ENCODE peak calls at places on chromosomes 2 and 18, in four cellular contexts. C is tibial artery, X is A673, Q is fibroblast of lung. W is an unnamed sample.

GRCh38 chr2:218925434-218925833 is 34.0 kb upstream of the CDK5R2 start:
- DNase-seq in C (no peak), X (no peak), Q (no peak), W (no peak)

GRCh38 chr18:62334110-62334509 is 9.0 kb downstream of the TNFRSF11A start:
- DNase-seq in C (no peak), X (no peak), Q (no peak), W (no peak)

GRCh38 chr2:238247841-238248440 is 8.1 kb upstream of the HES6 start:
- DNase-seq in C (no peak), X (no peak), Q (no peak), W (no peak)

GRCh38 chr2:238225911-238226697 is 13.7 kb downstream of the HES6 start:
- DNase-seq in C (no peak), X (no peak), Q (peak; percentile 13), W (no peak)

GRCh38 chr2:19819097-19820065 is 82.4 kb downstream of the TTC32 start:
- DNase-seq in C (no peak), X (no peak), Q (peak; percentile 32), W (no peak)

GRCh38 chr18:24397131-24397693 is 412 bp downstream of the OSBPL1A start:
- DNase-seq in C (peak; percentile 91), X (peak; percentile 79), Q (peak; percentile 85), W (no peak)

GRCh38 chr2:28423856-28424605 is 31.4 kb downstream of the FOSL2 start:
- DNase-seq in C (no peak), X (no peak), Q (no peak), W (no peak)

GRCh38 chr2:232203936-232204335 is 174.6 kb upstream of the ALPP start:
- DNase-seq in C (no peak), X (no peak), Q (no peak), W (no peak)

GRCh38 chr2:106572541-106573148 is 85.5 kb downstream of the CD8B2 start:
- DNase-seq in C (no peak), X (peak; percentile 35), Q (no peak), W (no peak)

GRCh38 chr2:38443021-38443541 is 66.0 kb upstream of the ATL2 start:
- DNase-seq in C (no peak), X (peak; percentile 65), Q (peak; percentile 14), W (no peak)

GRCh38 chr2:118223487-118224136 is 135.3 kb downstream of the INSIG2 start:
- DNase-seq in C (no peak), X (peak; percentile 31), Q (peak; percentile 15), W (no peak)

GRCh38 chr2:142866426-142866825 is 11.0 kb upstream of the KYNU start:
- DNase-seq in C (no peak), X (no peak), Q (no peak), W (no peak)
- H3K4me3 ChIP-seq in C (no peak overlapping the region), X (no peak overlapping the region), Q (no peak overlapping the region), W (peak overlapping the region; percentile 6)

DNA sequence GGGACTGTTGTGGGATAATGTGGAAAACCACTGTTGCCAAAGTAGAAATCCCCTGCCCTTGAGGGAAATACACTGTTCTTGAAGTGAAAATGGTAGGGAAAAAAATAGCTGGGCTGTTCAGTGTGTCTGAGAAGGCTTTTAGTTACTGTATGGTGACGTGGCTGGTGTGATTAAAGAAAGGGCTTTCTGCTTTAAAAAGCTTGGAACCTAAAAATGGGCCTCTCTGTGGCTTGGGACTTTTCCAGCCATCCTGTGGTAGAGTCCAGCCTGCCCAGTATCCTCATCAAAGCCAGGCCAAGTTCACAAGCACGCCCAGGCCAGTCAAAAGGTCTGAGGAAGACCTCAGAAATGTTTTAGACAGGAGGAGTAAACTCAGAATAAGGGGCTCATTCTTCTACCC is 6.9 kb downstream of the MGAT5 start:
- DNase-seq in C (no peak), X (no peak), Q (peak; percentile 94), W (no peak)
- H3K4me1 ChIP-seq in C (peaks cover 45% of the 10 kb centered on the region), X (no peaks in the 10 kb centered on the region), Q (peaks cover 31% of the 10 kb centered on the region), W (no peaks in the 10 kb centered on the region)

GRCh38 chr18:11165138-11165537 is 15.8 kb upstream of the PIEZO2 start:
- DNase-seq in C (no peak), X (no peak), Q (no peak), W (no peak)

GRCh38 chr18:11165952-11166351 is 16.6 kb upstream of the PIEZO2 start:
- DNase-seq in C (no peak), X (no peak), Q (no peak), W (no peak)

GRCh38 chr18:11160303-11160702 is 10.9 kb upstream of the PIEZO2 start:
- DNase-seq in C (no peak), X (no peak), Q (no peak), W (no peak)

GRCh38 chr18:11162889-11163288 is 13.5 kb upstream of the PIEZO2 start:
- DNase-seq in C (no peak), X (no peak), Q (no peak), W (no peak)

GRCh38 chr18:11163668-11164067 is 14.3 kb upstream of the PIEZO2 start:
- DNase-seq in C (no peak), X (peak; percentile 40), Q (peak; percentile 28), W (no peak)
- TF ChIP-seq CTCF in C (peak; percentile 12), X (peak; percentile 63), Q (peak; percentile 24), W (no peak)

GRCh38 chr2:196268538-196269338 is 97.4 kb upstream of the STK17B start:
- DNase-seq in C (no peak), X (no peak), Q (peak; percentile 78), W (no peak)
- H3K4me3 ChIP-seq in C (no peak overlapping the region), X (no peak overlapping the region), Q (no peak overlapping the region), W (no peak overlapping the region)

DNA sequence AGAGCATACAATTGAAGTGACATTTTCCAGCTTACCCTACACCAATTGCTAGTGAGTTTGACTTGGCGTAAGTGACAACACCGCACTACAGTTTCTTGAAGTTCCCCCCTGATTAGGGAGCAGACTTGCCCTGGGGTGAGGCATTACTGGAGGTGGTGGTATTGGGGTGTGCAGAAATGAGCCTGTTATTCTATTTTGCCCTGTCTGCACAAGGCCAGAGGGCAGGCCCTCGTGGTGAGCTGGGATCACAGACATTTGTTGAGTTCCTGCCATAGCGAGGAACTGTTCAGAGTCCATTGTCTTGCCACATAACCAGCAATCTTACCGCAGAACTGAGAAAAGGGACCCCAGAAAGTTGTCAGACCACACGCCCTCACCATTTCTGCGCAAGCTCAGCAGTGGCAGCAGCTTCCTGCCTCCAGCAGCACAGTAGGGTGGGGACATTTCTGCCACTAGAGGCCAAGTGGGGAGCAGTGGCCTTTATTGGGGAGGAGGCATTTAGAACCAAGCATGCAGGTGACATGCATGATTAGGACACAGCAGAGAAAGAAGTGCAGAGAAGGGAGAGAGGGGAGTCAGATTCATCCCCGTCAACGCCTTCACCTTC is 103.6 kb upstream of the BCL2L11 start:
- DNase-seq in C (no peak), X (no peak), Q (no peak), W (no peak)
- H3K4me1 ChIP-seq in C (no peaks in the 10 kb centered on the region), X (no peaks in the 10 kb centered on the region), Q (no peaks in the 10 kb centered on the region), W (no peaks in the 10 kb centered on the region)

DNA sequence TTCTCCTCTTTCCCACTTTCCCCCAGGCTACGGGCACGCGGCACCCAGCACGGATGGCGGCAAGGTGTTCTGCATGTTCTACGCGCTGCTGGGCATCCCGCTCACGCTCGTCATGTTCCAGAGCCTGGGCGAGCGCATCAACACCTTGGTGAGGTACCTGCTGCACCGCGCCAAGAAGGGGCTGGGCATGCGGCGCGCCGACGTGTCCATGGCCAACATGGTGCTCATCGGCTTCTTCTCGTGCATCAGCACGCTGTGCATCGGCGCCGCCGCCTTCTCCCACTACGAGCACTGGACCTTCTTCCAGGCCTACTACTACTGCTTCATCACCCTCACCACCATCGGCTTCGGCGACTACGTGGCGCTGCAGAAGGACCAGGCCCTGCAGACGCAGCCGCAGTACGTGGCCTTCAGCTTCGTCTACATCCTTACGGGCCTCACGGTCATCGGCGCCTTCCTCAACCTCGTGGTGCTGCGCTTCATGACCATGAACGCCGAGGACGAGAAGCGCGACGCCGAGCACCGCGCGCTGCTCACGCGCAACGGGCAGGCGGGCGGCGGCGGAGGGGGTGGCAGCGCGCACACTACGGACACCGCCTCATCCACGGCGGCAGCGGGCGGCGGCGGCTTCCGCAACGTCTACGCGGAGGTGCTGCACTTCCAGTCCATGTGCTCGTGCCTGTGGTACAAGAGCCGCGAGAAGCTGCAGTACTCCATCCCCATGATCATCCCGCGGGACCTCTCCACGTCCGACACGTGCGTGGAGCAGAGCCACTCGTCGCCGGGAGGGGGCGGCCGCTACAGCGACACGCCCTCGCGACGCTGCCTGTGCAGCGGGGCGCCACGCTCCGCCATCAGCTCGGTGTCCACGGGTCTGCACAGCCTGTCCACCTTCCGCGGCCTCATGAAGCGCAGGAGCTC is 35.4 kb downstream of the KCNK3 start:
- DNase-seq in C (no peak), X (no peak), Q (no peak), W (no peak)
- TF ChIP-seq CTCF in C (no peak), X (no peak), Q (no peak), W (no peak)

GRCh38 chr2:54572262-54572635 is 116.1 kb downstream of the SPTBN1 start:
- DNase-seq in C (no peak), X (no peak), Q (peak; percentile 67), W (no peak)

GRCh38 chr2:54568876-54569298 is 112.8 kb downstream of the SPTBN1 start:
- DNase-seq in C (no peak), X (no peak), Q (no peak), W (no peak)

GRCh38 chr2:54570925-54571694 is 115.0 kb downstream of the SPTBN1 start:
- DNase-seq in C (peak; percentile 65), X (no peak), Q (peak; percentile 88), W (no peak)

GRCh38 chr2:54569745-54570296 is 113.7 kb downstream of the SPTBN1 start:
- DNase-seq in C (no peak), X (no peak), Q (no peak), W (no peak)

DNA sequence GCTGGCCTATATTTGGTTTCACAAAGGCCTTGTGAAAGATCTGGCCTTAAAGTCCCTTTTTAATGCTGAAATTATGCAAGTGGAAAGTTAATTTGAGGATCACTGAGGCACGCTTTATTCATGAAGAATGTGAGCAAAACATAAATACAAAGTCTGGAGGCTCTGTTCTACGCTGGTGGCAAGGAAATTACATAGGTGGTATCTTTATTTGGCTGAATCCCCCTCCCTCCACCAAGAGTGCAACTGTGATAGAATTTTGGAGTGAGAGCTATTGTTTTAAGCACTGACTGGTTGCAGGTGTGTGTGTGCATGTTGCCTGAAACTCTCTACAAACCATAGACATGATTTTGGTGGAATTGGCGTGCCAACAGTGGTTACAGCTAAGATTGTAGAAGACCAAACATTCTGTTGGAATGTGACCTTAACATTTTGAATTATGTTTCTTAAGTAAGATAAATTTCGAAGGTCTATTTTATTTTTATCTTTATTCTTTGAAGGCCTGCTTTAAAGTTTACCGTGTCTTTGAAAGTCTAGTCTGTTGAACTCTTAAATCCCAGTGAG is 114.3 kb downstream of the SPTBN1 start:
- DNase-seq in C (no peak), X (no peak), Q (no peak), W (no peak)
- H3K4me3 ChIP-seq in C (no peak overlapping the region), X (no peak overlapping the region), Q (no peak overlapping the region), W (no peak overlapping the region)

GRCh38 chr2:84786601-84787000 is 94.3 kb downstream of the TRABD2A start:
- DNase-seq in C (no peak), X (no peak), Q (no peak), W (no peak)

GRCh38 chr2:84792856-84793522 is 87.9 kb downstream of the TRABD2A start:
- DNase-seq in C (no peak), X (no peak), Q (peak; percentile 55), W (no peak)

GRCh38 chr2:84785950-84786349 is 94.9 kb downstream of the TRABD2A start:
- DNase-seq in C (no peak), X (no peak), Q (no peak), W (no peak)

GRCh38 chr2:84788027-84788426 is 92.9 kb downstream of the TRABD2A start:
- DNase-seq in C (no peak), X (no peak), Q (no peak), W (no peak)

DNA sequence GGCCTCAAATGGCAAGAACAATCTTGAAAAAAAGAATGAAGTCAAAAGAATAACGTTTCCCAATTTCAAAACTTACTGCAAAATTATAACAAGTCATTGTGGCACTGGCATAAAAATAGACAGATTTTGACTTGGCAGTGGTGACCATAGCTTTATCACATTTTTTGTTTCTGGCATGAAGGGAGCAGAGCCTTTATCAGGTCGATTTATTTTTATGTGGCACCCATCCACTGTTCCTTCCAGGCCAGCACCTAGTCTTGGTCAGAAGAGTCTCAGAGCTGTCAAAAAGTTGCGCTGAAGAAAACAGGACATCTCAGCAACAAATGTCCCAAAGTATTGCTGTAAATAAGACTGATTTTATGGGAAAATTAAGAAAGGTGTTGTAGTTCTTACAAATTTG is 92.4 kb downstream of the TRABD2A start:
- DNase-seq in C (no peak), X (no peak), Q (no peak), W (no peak)
- H3K4me1 ChIP-seq in C (no peaks in the 10 kb centered on the region), X (no peaks in the 10 kb centered on the region), Q (no peaks in the 10 kb centered on the region), W (no peaks in the 10 kb centered on the region)